ENCODE peak calls at places on chromosomes 3 and 15, in seven cellular contexts. U is ELF-1; F is endothelial cell; S is mucosa of descending colon; Y is CD8-positive, alpha-beta memory T cell; W is GF-D8; K is pancreas. O is an unnamed sample.

GRCh38 chr3:62587579-62588031 is 214.3 kb upstream of the FEZF2 start:
- DNase-seq in U (peak; percentile 62), F (no peak), S (no peak), Y (no peak), W (no peak), K (no peak), O (no peak)

GRCh38 chr3:9878700-9879099 is 1.4 kb downstream of the CIDEC start:
- DNase-seq in U (no peak), F (no peak), S (peak; percentile 30), Y (no peak), W (no peak), K (no peak), O (no peak)

GRCh38 chr3:87350367-87351199 is 74.2 kb upstream of the POU1F1 start:
- DNase-seq in U (no peak), F (peak; percentile 9), S (peak; percentile 25), Y (peak; percentile 2), W (no peak), K (no peak), O (no peak)

GRCh38 chr15:101206173-101206572 is 45.7 kb downstream of the CHSY1 start:
- DNase-seq in U (no peak), F (no peak), S (no peak), Y (peak; percentile 18), W (no peak), K (no peak), O (no peak)

GRCh38 chr3:52848617-52849016 is 13.8 kb upstream of the MUSTN1 start:
- DNase-seq in U (no peak), F (no peak), S (no peak), Y (no peak), W (no peak), K (no peak), O (no peak)

GRCh38 chr3:105823149-105823866 is 45.5 kb downstream of the CBLB start:
- DNase-seq in U (no peak), F (no peak), S (no peak), Y (no peak), W (no peak), K (no peak), O (no peak)

GRCh38 chr15:36067483-36068274 is 511.7 kb upstream of the CDIN1 start:
- DNase-seq in U (no peak), F (no peak), S (no peak), Y (no peak), W (no peak), K (peak; percentile 36), O (no peak)

GRCh38 chr3:185699927-185700326 is 113.8 kb downstream of the SENP2 start:
- DNase-seq in U (no peak), F (no peak), S (no peak), Y (no peak), W (no peak), K (no peak), O (no peak)

GRCh38 chr3:196514913-196515621 is at the start of gene SMCO1:
- DNase-seq in U (no peak), F (no peak), S (no peak), Y (no peak), W (no peak), K (no peak), O (no peak)

GRCh38 chr3:52190294-52190841 is 7.6 kb upstream of the ALAS1 start:
- DNase-seq in U (no peak), F (no peak), S (no peak), Y (no peak), W (no peak), K (no peak), O (no peak)

O was measured in osteocyte.